ENCODE peak calls at places on chromosome 1, in seven cellular contexts. F is NCI-H774; B is endodermal cell; R is A549; G is NCI-H1105; W is stimulated activated CD4-positive, alpha-beta T cell treated with anti-CD3 and anti-CD28 coated beads, Interleukin-2, amount 100 ng/mL, for 24 hours; X is Panc1. O is an unnamed sample.

GRCh38 chr1:86776108-86776507 is 71.7 kb downstream of the SH3GLB1 start:
- DNase-seq in F (no peak), X (no peak), R (no peak), B (no peak), W (no peak), G (no peak), O (no peak)

GRCh38 chr1:111980684-111981083 is 8.8 kb downstream of the KCND3 start:
- DNase-seq in W (no peak), B (no peak), G (no peak), X (no peak), R (no peak), F (peak), O (no peak)

GRCh38 chr1:9280015-9280860 is 12.5 kb upstream of the SPSB1 start:
- DNase-seq in R (peak), F (no peak), W (peak), G (no peak), X (no peak), B (peak), O (no peak)

GRCh38 chr1:150550222-150551048 is 1.2 kb downstream of the ADAMTSL4 start:
- DNase-seq in W (no peak), R (no peak), G (no peak), B (peak), X (no peak), F (no peak), O (no peak)

GRCh38 chr1:64543831-64544230 is 73.9 kb downstream of the CACHD1 start:
- DNase-seq in G (no peak), B (no peak), W (no peak), F (no peak), R (no peak), X (no peak), O (no peak)

GRCh38 chr1:20530901-20531300 is 21.5 kb upstream of the FAM43B start:
- DNase-seq in B (no peak), F (no peak), G (no peak), W (no peak), R (peak), X (no peak), O (no peak)

GRCh38 chr1:1282998-1283397 is 2.8 kb downstream of the SCNN1D start:
- DNase-seq in W (no peak), R (no peak), B (no peak), X (no peak), F (no peak), G (no peak), O (no peak)

GRCh38 chr1:242523968-242524570 is 428 bp downstream of the PLD5 start:
- DNase-seq in X (no peak), B (peak), R (peak), W (no peak), G (peak), F (peak), O (no peak)

GRCh38 chr1:104073463-104073902 is 323.8 kb downstream of the AMY1C start:
- DNase-seq in F (no peak), W (no peak), R (no peak), G (no peak), B (no peak), X (no peak), O (no peak)

GRCh38 chr1:24963943-24964677 is 34.0 kb upstream of the RUNX3 start:
- DNase-seq in F (no peak), W (no peak), B (no peak), G (no peak), R (no peak), X (no peak), O (no peak)

O was measured in SK-N-MC.